ENCODE peak calls at places on chromosomes 4 and X, in seven cellular contexts. Q is stimulated activated CD4-positive, alpha-beta T cell treated with anti-CD3 and anti-CD28 coated beads, Interleukin-4, amount 100 ng/mL, for 4 hours; V is NCI-H1436; I is effector CD8-positive, alpha-beta T cell; L is iris pigment epithelial cell; Y is fibroblast of lung; C is heart left ventricle. O is an unnamed sample.

GRCh38 chrX:78029663-78030062 is 60.2 kb upstream of the PGAM4 start:
- DNase-seq in Q (no peak), V (peak), I (no peak), L (peak), Y (peak), C (no peak), O (no peak)

GRCh38 chrX:139739138-139739537 is 31.2 kb upstream of the MCF2 start:
- DNase-seq in Q (no peak), V (no peak), I (no peak), L (peak), Y (peak), C (no peak), O (no peak)

GRCh38 chr4:119679251-119679650 is 50.6 kb upstream of the PDE5A start:
- DNase-seq in Q (no peak), V (no peak), I (no peak), L (peak), Y (peak), C (no peak), O (no peak)

GRCh38 chr4:111027526-111027925 is 404.6 kb upstream of the PITX2 start:
- DNase-seq in Q (no peak), V (no peak), I (no peak), L (peak), Y (no peak), C (no peak), O (no peak)

GRCh38 chrX:112851161-112851779 is 10.6 kb upstream of the AMOT start:
- DNase-seq in Q (no peak), V (no peak), I (no peak), L (no peak), Y (no peak), C (no peak), O (no peak)

GRCh38 chrX:81229208-81229607 is 27.3 kb downstream of the SH3BGRL start:
- DNase-seq in Q (no peak), V (no peak), I (no peak), L (no peak), Y (no peak), C (no peak), O (no peak)

GRCh38 chr4:10074767-10075105 is 41.9 kb downstream of the WDR1 start:
- DNase-seq in Q (no peak), V (no peak), I (no peak), L (peak), Y (peak), C (no peak), O (no peak)

GRCh38 chr4:85901500-85901899 is 426.6 kb downstream of the ARHGAP24 start:
- DNase-seq in Q (no peak), V (no peak), I (no peak), L (peak), Y (peak), C (no peak), O (no peak)

GRCh38 chr4:79856196-79856595 is 216.8 kb downstream of the ANTXR2 start:
- DNase-seq in Q (no peak), V (no peak), I (no peak), L (no peak), Y (no peak), C (no peak), O (no peak)